ENCODE peak calls at places on chromosomes 4 and X, in five cellular contexts. One of them, this sample, is unnamed.

GRCh38 chr4:147733614-147734344 is 1.9 kb downstream of the ARHGAP10 start:
- DNase-seq in Caki2: no peak
- DNase-seq in glutamatergic neuron: peak
- DNase-seq in neural crest cell: no peak
- DNase-seq in HT1080: no peak
- DNase-seq in this sample: peak

GRCh38 chr4:4289055-4289454 is 899 bp downstream of the LYAR start:
- DNase-seq in neural crest cell: no peak
- DNase-seq in Caki2: no peak
- DNase-seq in glutamatergic neuron: no peak
- DNase-seq in HT1080: no peak
- DNase-seq in this sample: peak

GRCh38 chr4:53908661-53909078 is 155.7 kb downstream of the CHIC2 start:
- DNase-seq in neural crest cell: no peak
- DNase-seq in Caki2: peak
- DNase-seq in glutamatergic neuron: no peak
- DNase-seq in HT1080: peak
- DNase-seq in this sample: peak

GRCh38 chr4:23384741-23385140 is 505.1 kb downstream of the PPARGC1A start:
- DNase-seq in Caki2: peak
- DNase-seq in neural crest cell: no peak
- DNase-seq in HT1080: peak
- DNase-seq in glutamatergic neuron: no peak
- DNase-seq in this sample: peak

GRCh38 chr4:185811509-185812364 is at the start of gene SORBS2:
- DNase-seq in neural crest cell: peak
- DNase-seq in glutamatergic neuron: peak
- DNase-seq in Caki2: peak
- DNase-seq in HT1080: peak
- DNase-seq in this sample: no peak

GRCh38 chr4:183403486-183403885 is 41.0 kb upstream of the CDKN2AIP start:
- DNase-seq in Caki2: no peak
- DNase-seq in glutamatergic neuron: no peak
- DNase-seq in neural crest cell: no peak
- DNase-seq in HT1080: no peak
- DNase-seq in this sample: no peak

GRCh38 chr4:185040523-185040922 is 22.2 kb downstream of the HELT start:
- DNase-seq in HT1080: no peak
- DNase-seq in Caki2: no peak
- DNase-seq in neural crest cell: no peak
- DNase-seq in glutamatergic neuron: no peak
- DNase-seq in this sample: no peak

GRCh38 chrX:9153299-9153698 is 119.4 kb upstream of the FAM9B start:
- DNase-seq in neural crest cell: no peak
- DNase-seq in Caki2: peak
- DNase-seq in glutamatergic neuron: no peak
- DNase-seq in HT1080: peak
- DNase-seq in this sample: peak

GRCh38 chr4:123600921-123601904 is 204.6 kb downstream of the SPRY1 start:
- DNase-seq in neural crest cell: no peak
- DNase-seq in Caki2: peak
- DNase-seq in glutamatergic neuron: no peak
- DNase-seq in HT1080: no peak
- DNase-seq in this sample: no peak

GRCh38 chrX:53285591-53285990 is 4.2 kb upstream of the IQSEC2 start:
- DNase-seq in glutamatergic neuron: no peak
- DNase-seq in Caki2: no peak
- DNase-seq in HT1080: no peak
- DNase-seq in neural crest cell: no peak
- DNase-seq in this sample: no peak

GRCh38 chr4:16745009-16745408 is 153.4 kb downstream of the LDB2 start:
- DNase-seq in Caki2: no peak
- DNase-seq in HT1080: peak
- DNase-seq in neural crest cell: no peak
- DNase-seq in glutamatergic neuron: no peak
- DNase-seq in this sample: peak

GRCh38 chr4:65242156-65242846 is 428.0 kb downstream of the EPHA5 start:
- DNase-seq in HT1080: peak
- DNase-seq in neural crest cell: no peak
- DNase-seq in Caki2: no peak
- DNase-seq in glutamatergic neuron: no peak
- DNase-seq in this sample: no peak

GRCh38 chrX:14616301-14616700 is 87.0 kb downstream of the GLRA2 start:
- DNase-seq in HT1080: no peak
- DNase-seq in glutamatergic neuron: no peak
- DNase-seq in neural crest cell: no peak
- DNase-seq in Caki2: no peak
- DNase-seq in this sample: no peak

GRCh38 chr4:47287735-47288134 is 175.8 kb downstream of the COMMD8 start:
- DNase-seq in neural crest cell: no peak
- DNase-seq in glutamatergic neuron: no peak
- DNase-seq in Caki2: peak
- DNase-seq in HT1080: peak
- DNase-seq in this sample: peak

GRCh38 chr4:25439913-25440477 is 62.9 kb downstream of the ANAPC4 start:
- DNase-seq in neural crest cell: peak
- DNase-seq in HT1080: peak
- DNase-seq in Caki2: peak
- DNase-seq in glutamatergic neuron: peak
- DNase-seq in this sample: peak

This sample was measured in ELR.